ENCODE peak calls at places on chromosomes 16 and 17, in eight cellular contexts. D is neuronal stem cell, F is uterus, L is Caco-2, I is sigmoid colon, B is A549, U is GM23248, X is heart right ventricle. V is an unnamed sample.

GRCh38 chr16:84524346-84524920 is 20.0 kb upstream of the MEAK7 start:
- DNase-seq in L (no peak), U (no peak), D (no peak), B (no peak), I (no peak), X (no peak), F (no peak), V (no peak)

GRCh38 chr16:28258571-28258970 is 33.8 kb upstream of the SBK1 start:
- DNase-seq in D (no peak), B (no peak), X (peak; percentile 73), F (no peak), U (peak; percentile 40), I (no peak), L (no peak), V (no peak)

GRCh38 chr16:84555418-84556196 is 51.1 kb upstream of the MEAK7 start:
- DNase-seq in I (no peak), D (no peak), F (no peak), L (peak; percentile 64), X (no peak), B (no peak), U (no peak), V (no peak)

GRCh38 chr17:79645022-79645776 is 34.3 kb upstream of the RBFOX3 start:
- DNase-seq in U (no peak), F (peak; percentile 7), X (no peak), D (no peak), L (peak; percentile 12), B (no peak), I (peak; percentile 40), V (no peak)

GRCh38 chr16:70442344-70442743 is 3.4 kb upstream of the ST3GAL2 start:
- DNase-seq in F (no peak), L (no peak), I (no peak), B (no peak), D (no peak), U (no peak), X (no peak), V (no peak)

GRCh38 chr17:63150994-63151464 is 185.0 kb downstream of the TANC2 start:
- DNase-seq in X (no peak), U (peak; percentile 33), B (no peak), L (no peak), F (no peak), D (peak; percentile 38), I (no peak), V (no peak)

GRCh38 chr17:61208301-61209098 is 191.1 kb upstream of the TBX2 start:
- DNase-seq in I (no peak), F (no peak), U (peak; percentile 53), B (peak; percentile 25), D (no peak), X (no peak), L (no peak), V (no peak)

GRCh38 chr17:34001246-34001645 is 253.8 kb upstream of the CCL2 start:
- DNase-seq in B (no peak), X (no peak), U (no peak), F (no peak), L (no peak), I (no peak), D (no peak), V (no peak)

GRCh38 chr16:67146523-67147357 is 4.1 kb downstream of the B3GNT9 start:
- DNase-seq in I (no peak), L (no peak), U (peak; percentile 40), B (no peak), D (no peak), F (no peak), X (no peak), V (no peak)

GRCh38 chr17:28570716-28571254 is 539 bp downstream of the PIGS start:
- DNase-seq in B (peak; percentile 42), D (no peak), L (peak; percentile 67), I (peak; percentile 73), U (peak; percentile 52), X (peak; percentile 19), F (no peak), V (no peak)

GRCh38 chr17:74573169-74573568 is 5.9 kb upstream of the CD300H start:
- DNase-seq in L (no peak), I (no peak), B (peak; percentile 46), D (no peak), X (no peak), F (no peak), U (no peak), V (no peak)

GRCh38 chr17:38427160-38427949 is 909 bp upstream of the ARHGAP23 start:
- DNase-seq in F (no peak), X (no peak), D (no peak), B (no peak), L (no peak), I (no peak), U (no peak), V (no peak)

GRCh38 chr16:89378947-89379771 is 111.2 kb downstream of the ANKRD11 start:
- DNase-seq in D (no peak), L (no peak), X (no peak), I (peak; percentile 55), U (peak; percentile 73), F (no peak), B (no peak), V (no peak)

GRCh38 chr16:85395207-85395912 is 217.8 kb upstream of the GSE1 start:
- DNase-seq in F (peak; percentile 94), B (peak; percentile 91), X (peak; percentile 73), L (peak; percentile 25), D (no peak), U (peak; percentile 99), I (peak; percentile 97), V (no peak)

GRCh38 chr17:77494664-77495435 is 354.1 kb downstream of the SEC14L1 start:
- DNase-seq in L (peak; percentile 79), B (peak; percentile 77), D (peak; percentile 69), X (peak; percentile 82), U (peak; percentile 83), F (peak; percentile 84), I (peak; percentile 93), V (peak; percentile 57)

GRCh38 chr17:77455111-77455877 is 314.5 kb downstream of the SEC14L1 start:
- DNase-seq in X (peak; percentile 13), U (no peak), L (no peak), B (no peak), F (no peak), D (no peak), I (no peak), V (no peak)

GRCh38 chr16:72189865-72190371 is 18.0 kb upstream of the PMFBP1 start:
- DNase-seq in I (no peak), U (peak; percentile 65), L (no peak), X (no peak), D (no peak), F (no peak), B (peak; percentile 6), V (no peak)

GRCh38 chr17:70034158-70034557 is 40.9 kb upstream of the KCNJ16 start:
- DNase-seq in F (no peak), B (no peak), I (no peak), D (no peak), X (no peak), U (no peak), L (no peak), V (no peak)
- H3K4me3 ChIP-seq in F (no peak overlapping the region), B (no peak overlapping the region), I (no peak overlapping the region), D (no peak overlapping the region), X (no peak overlapping the region), U (no peak overlapping the region), L (no peak overlapping the region), V (no peak overlapping the region)

DNA sequence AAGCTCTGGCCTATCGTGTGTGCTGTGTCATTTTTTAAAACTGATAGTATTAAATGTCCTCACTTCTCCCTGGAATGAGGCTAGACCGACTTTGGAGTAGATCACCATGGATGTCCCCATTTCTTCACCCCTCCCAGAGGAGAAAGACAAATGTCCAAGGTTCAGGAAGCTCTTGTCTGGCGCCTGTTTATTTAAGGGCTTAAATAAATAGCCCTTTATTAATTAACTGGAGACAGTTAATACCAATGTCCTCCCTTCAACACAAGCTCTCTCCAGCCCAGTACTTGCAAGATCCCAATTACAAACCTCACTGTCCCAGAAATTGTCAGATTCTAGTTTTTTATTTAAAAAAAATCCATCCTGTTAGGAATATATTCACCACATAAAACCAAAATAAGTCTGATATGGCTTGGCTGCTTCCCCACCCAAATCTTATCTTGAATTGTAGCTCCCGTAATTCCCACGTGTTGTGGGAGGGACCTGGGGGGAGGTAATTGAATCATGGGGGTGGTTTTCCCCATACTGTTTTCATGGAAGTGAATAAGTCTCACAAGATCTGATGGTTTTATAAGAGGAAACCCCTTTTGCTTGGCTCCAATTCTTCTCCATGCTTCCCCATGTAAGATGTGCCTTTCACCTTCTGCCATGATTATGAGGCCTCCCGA is 344.4 kb downstream of the SHISA9 start:
- DNase-seq in F (no peak), I (no peak), U (no peak), B (no peak), L (peak; percentile 38), D (no peak), X (no peak), V (no peak)
- H3K4me3 ChIP-seq in F (no peak overlapping the region), I (no peak overlapping the region), U (no peak overlapping the region), B (no peak overlapping the region), L (no peak overlapping the region), D (no peak overlapping the region), X (no peak overlapping the region), V (no peak overlapping the region)

GRCh38 chr17:19299866-19300265 is 62.7 kb downstream of the B9D1 start:
- DNase-seq in B (no peak), X (no peak), F (no peak), U (no peak), D (no peak), I (no peak), L (no peak), V (no peak)

GRCh38 chr17:19298561-19299213 is 61.5 kb downstream of the EPN2 start:
- DNase-seq in F (no peak), X (no peak), D (no peak), U (no peak), I (no peak), B (no peak), L (no peak), V (no peak)

GRCh38 chr17:19301274-19301946 is 61.1 kb downstream of the B9D1 start:
- DNase-seq in D (no peak), F (no peak), I (peak; percentile 50), X (no peak), L (no peak), B (no peak), U (no peak), V (no peak)

GRCh38 chr17:19296786-19297778 is 59.9 kb downstream of the EPN2 start:
- DNase-seq in F (no peak), D (no peak), B (no peak), I (no peak), L (no peak), U (no peak), X (no peak), V (no peak)

DNA sequence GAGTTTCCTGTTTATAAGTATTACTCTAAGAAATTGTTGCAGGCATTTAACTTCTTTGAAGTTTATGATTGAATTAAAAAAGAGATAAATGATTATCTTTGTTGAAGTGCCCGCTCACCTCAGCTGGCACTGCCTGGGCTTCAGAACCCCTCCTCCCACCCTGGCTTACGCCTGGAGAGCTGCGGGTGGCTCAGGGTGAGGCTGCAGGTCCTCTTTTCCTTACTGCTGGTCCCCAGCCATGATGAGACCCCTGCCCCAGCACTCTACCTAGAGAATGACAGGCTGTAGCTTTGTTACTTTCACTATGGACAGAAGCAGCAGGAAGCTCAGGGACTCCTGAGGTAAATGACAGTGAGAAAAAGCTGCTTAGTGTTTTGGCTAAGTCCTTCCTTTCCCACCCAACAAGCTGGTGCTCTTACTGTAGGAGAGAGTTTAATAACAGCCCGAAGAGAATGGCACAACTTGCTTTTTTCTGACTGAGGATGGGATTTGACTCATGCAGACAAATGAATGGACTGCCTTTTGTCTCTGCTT is 62.1 kb downstream of the EPN2 start:
- DNase-seq in F (no peak), U (no peak), L (no peak), X (no peak), B (no peak), I (no peak), D (no peak), V (no peak)
- H3K4me3 ChIP-seq in F (no peak overlapping the region), U (no peak overlapping the region), L (no peak overlapping the region), X (no peak overlapping the region), B (no peak overlapping the region), I (no peak overlapping the region), D (no peak overlapping the region), V (no peak overlapping the region)

GRCh38 chr16:3097266-3097665 is 1.8 kb downstream of the ZSCAN10 start:
- DNase-seq in L (no peak), F (no peak), U (no peak), I (no peak), D (no peak), X (no peak), B (no peak), V (no peak)
- H3K4me3 ChIP-seq in L (no peak overlapping the region), F (no peak overlapping the region), U (no peak overlapping the region), I (no peak overlapping the region), D (no peak overlapping the region), X (no peak overlapping the region), B (no peak overlapping the region), V (peak overlapping the region; percentile 12)

V was measured in NT2/D1.